ENCODE peak calls at places on chromosomes 4 and X, in six cellular contexts. M is AG04450, S is RWPE2, W is tibial artery, U is neuronal stem cell, X is aorta. R is an unnamed sample.

GRCh38 chrX:626745-627509 is 3.7 kb upstream of the SHOX start:
- DNase-seq in U (no peak), S (no peak), M (no peak), W (no peak), X (peak; percentile 19), R (no peak)

GRCh38 chr4:151865327-151865726 is 104.5 kb upstream of the GATB start:
- DNase-seq in S (no peak), U (no peak), X (no peak), M (no peak), W (peak; percentile 83), R (peak; percentile 41)

GRCh38 chr4:48899950-48900349 is 6.6 kb downstream of the OCIAD2 start:
- DNase-seq in X (no peak), W (no peak), U (no peak), S (no peak), M (no peak), R (peak; percentile 61)

GRCh38 chrX:33357606-33358005 is 146.3 kb upstream of the DMD start:
- DNase-seq in W (no peak), X (no peak), U (no peak), S (no peak), M (no peak), R (no peak)

GRCh38 chr4:188680004-188680666 is 540.9 kb downstream of the TRIML1 start:
- DNase-seq in U (no peak), W (no peak), M (no peak), S (no peak), X (no peak), R (no peak)

GRCh38 chr4:118265312-118266144 is 87.3 kb downstream of the PRSS12 start:
- DNase-seq in M (no peak), X (peak; percentile 76), W (no peak), S (no peak), U (no peak), R (peak; percentile 67)

GRCh38 chr4:2255501-2256155 is 6.3 kb downstream of the MXD4 start:
- DNase-seq in S (no peak), X (peak; percentile 81), U (no peak), M (no peak), W (peak; percentile 33), R (peak; percentile 88)

GRCh38 chr4:13892739-13893105 is 265.2 kb upstream of the BOD1L1 start:
- DNase-seq in X (no peak), W (no peak), U (no peak), M (no peak), S (no peak), R (no peak)

GRCh38 chr4:110618091-110619000 is 4.5 kb downstream of the PITX2 start:
- DNase-seq in W (no peak), M (no peak), U (peak; percentile 70), X (peak; percentile 67), S (peak; percentile 52), R (no peak)

GRCh38 chr4:6971536-6972374 is 62.1 kb downstream of the TBC1D14 start:
- DNase-seq in S (no peak), X (no peak), M (no peak), W (no peak), U (no peak), R (no peak)

GRCh38 chr4:6968496-6968895 is 58.9 kb downstream of the TBC1D14 start:
- DNase-seq in W (no peak), U (no peak), S (no peak), X (no peak), M (no peak), R (no peak)

GRCh38 chr4:6972375-6972650 is 62.7 kb downstream of the TBC1D14 start:
- DNase-seq in U (no peak), M (no peak), X (no peak), W (no peak), S (no peak), R (no peak)

GRCh38 chr4:6967846-6968340 is 58.3 kb downstream of the TBC1D14 start:
- DNase-seq in S (no peak), X (no peak), W (no peak), U (no peak), M (no peak), R (no peak)

DNA sequence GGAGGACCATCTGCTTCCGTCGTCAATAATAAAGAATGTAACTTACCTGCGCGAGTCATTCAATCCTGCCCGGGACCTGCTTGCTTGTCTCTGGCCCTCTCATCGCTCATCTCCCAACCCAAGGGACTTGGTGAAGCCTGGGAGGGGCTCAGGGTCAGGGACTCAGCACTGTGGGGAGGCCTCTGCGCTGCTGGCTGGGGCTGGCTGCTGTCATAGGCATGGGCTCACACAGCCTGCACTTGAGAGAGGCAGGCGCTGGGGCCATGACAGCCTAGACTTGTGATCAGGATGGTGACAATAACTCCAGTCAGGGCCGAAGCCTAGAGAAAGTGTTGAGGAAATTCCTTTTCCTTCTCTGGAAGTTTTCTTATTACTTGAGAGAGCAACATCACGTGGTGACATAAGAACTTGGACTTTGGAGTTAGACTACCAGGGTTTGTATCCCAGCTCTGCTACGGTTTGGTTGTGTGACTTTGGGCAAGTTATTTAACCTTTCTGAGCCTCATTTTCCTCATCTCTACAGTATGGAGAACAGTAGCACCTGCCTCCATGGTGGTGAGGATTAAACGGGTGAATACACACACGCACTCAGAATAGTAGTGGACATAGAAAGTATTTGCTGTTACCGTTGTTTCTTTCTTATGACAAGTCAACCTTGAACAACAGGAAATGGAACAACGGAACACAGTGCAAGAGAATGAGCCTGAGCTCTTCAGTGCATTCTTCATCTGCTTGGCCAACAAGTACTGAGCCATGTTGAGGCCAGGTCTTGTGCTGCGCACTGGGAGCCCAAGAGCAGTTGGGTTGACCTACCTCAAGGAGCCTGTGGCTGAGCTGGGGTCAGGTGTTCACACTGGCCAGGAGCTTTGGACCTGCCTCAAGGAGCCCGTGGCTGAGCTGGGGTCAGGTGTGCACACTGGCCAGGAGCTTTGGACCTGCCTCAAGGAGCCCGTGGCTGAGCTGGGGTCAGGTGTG is 60.5 kb downstream of the TBC1D14 start:
- DNase-seq in W (no peak), U (no peak), S (no peak), X (no peak), M (no peak), R (no peak)
- H3K27ac ChIP-seq in W (no peak overlapping the region), U (no peak overlapping the region), S (no peak overlapping the region), X (no peak overlapping the region), M (no peak overlapping the region), R (no peak overlapping the region)

GRCh38 chr4:182179751-182180150 is 63.5 kb upstream of the TENM3 start:
- DNase-seq in M (no peak), S (no peak), W (no peak), U (no peak), X (no peak), R (no peak)
- H3K27ac ChIP-seq in M (no peak overlapping the region), S (no peak overlapping the region), W (no peak overlapping the region), U (no peak overlapping the region), X (no peak overlapping the region), R (no peak overlapping the region)

DNA sequence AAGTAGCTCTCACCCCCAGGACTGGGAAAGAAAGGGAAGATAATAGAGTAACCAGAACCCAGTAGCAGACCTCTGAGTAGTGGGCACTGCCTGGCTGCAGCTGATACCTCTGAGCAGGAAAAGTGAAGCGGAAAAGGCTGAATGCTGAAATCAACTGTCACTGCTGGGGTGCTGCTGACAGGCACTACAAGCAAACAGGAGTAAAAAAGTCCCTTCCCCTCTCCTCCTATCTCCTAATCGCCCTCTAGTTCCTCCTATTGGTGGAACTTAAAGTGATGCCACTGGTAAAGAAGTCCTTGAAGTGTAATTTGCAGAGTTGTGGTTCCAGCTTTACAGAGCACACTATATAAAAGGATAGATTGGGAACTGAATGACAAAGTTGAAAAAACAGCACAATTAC is 32.8 kb upstream of the GLRB start:
- DNase-seq in W (no peak), U (peak; percentile 5), M (peak; percentile 6), X (no peak), S (no peak), R (no peak)
- H3K27ac ChIP-seq in W (no peak overlapping the region), U (no peak overlapping the region), M (no peak overlapping the region), X (no peak overlapping the region), S (no peak overlapping the region), R (no peak overlapping the region)

DNA sequence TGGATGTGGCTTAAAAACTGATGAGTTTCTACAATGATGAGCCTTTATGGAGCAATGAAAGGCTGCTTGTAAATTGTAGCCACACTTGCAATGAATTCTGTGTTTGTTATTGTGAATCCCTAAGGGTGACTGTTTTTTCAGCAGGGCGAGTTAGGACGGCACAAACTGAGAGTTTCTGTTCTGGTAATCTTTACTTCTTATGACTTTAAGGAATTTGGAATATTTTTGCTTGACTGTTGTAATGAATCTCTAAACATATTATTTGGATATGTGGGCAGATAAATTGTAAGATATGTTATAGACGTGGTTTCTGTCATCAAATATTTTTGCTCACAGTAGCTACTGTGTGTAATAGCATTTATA is 22.2 kb downstream of the RBPJ start:
- DNase-seq in M (no peak), S (no peak), W (no peak), X (no peak), U (no peak), R (no peak)
- H3K27ac ChIP-seq in M (no peak overlapping the region), S (peak overlapping the region; percentile 49), W (no peak overlapping the region), X (no peak overlapping the region), U (no peak overlapping the region), R (no peak overlapping the region)

GRCh38 chr4:5004496-5004895 is 14.8 kb downstream of the CYTL1 start:
- DNase-seq in W (no peak), X (no peak), U (no peak), M (no peak), S (no peak), R (no peak)
- H3K27ac ChIP-seq in W (no peak overlapping the region), X (no peak overlapping the region), U (no peak overlapping the region), M (no peak overlapping the region), S (no peak overlapping the region), R (no peak overlapping the region)

GRCh38 chr4:8547912-8548730 is 32.1 kb upstream of the GPR78 start:
- DNase-seq in X (peak; percentile 57), S (peak; percentile 91), M (no peak), W (no peak), U (no peak), R (no peak)
- H3K27ac ChIP-seq in X (no peak overlapping the region), S (peak overlapping the region; percentile 95), M (no peak overlapping the region), W (no peak overlapping the region), U (no peak overlapping the region), R (no peak overlapping the region)

DNA sequence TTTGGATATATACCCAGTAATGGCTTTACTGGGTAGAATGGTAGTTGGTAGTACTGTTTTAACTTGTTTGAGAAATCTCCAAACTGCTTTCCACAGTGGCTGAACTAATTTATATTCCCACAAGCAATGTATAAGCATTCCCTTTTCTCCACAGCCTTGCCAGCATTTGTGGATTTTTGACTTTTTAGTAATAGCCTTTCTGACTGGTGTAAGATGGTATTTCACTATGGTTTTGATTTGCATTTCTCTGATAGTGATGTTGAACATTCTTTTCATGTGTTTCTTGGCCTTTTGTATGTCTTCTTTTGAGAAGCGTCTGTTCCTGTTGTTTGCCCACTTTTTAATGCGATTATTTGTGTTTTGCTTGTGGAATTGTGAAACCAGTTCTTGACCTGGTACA is 290.5 kb downstream of the BMPR1B start:
- DNase-seq in S (no peak), X (no peak), W (no peak), U (no peak), M (no peak), R (no peak)
- H3K27ac ChIP-seq in S (no peak overlapping the region), X (no peak overlapping the region), W (no peak overlapping the region), U (no peak overlapping the region), M (no peak overlapping the region), R (no peak overlapping the region)

R was measured in testis.